ENCODE peak calls at places on chromosomes 11 and 22, in five cellular contexts. U is IMR-90; H is aorta; L is esophagus squamous epithelium; C is naive thymus-derived CD4-positive, alpha-beta T cell. J is an unnamed sample. For H3K36me3, the result is how much of the 10 kb centered on the place peaks cover.

GRCh38 chr11:69588270-69588669 is 52.7 kb upstream of the CCND1 start:
- DNase-seq in H (no peak), U (peak), L (no peak), C (no peak), J (peak)

GRCh38 chr11:117796456-117797428 is at the start of gene DSCAML1:
- DNase-seq in L (no peak), C (no peak), U (no peak), H (no peak), J (no peak)

GRCh38 chr22:23240639-23241389 is 60.5 kb downstream of the BCR start:
- DNase-seq in L (no peak), H (no peak), U (no peak), C (no peak), J (peak)

GRCh38 chr11:84588131-84588829 is 1038.9 kb downstream of the DLG2 start:
- DNase-seq in L (no peak), C (no peak), U (no peak), H (no peak), J (no peak)

GRCh38 chr11:118757881-118758399 is 33.0 kb downstream of the DDX6 start:
- DNase-seq in L (no peak), C (no peak), U (no peak), H (no peak), J (no peak)

GRCh38 chr11:79100093-79100704 is 340.6 kb downstream of the TENM4 start:
- DNase-seq in C (no peak), H (no peak), U (peak), L (no peak), J (peak)

GRCh38 chr22:50678218-50678650 is 5.6 kb downstream of the SHANK3 start:
- DNase-seq in U (no peak), L (no peak), C (no peak), H (peak), J (no peak)

GRCh38 chr11:118212131-118212725 is 12.6 kb downstream of the JAML start:
- DNase-seq in H (no peak), U (no peak), L (no peak), C (no peak), J (peak)

GRCh38 chr11:134587345-134587744 is 175.3 kb upstream of the B3GAT1 start:
- DNase-seq in C (no peak), U (no peak), H (peak), L (no peak), J (no peak)

GRCh38 chr11:118610220-118610772 is 2.9 kb downstream of the PHLDB1 start:
- DNase-seq in C (no peak), L (no peak), U (no peak), H (peak), J (no peak)

GRCh38 chr11:46278387-46279173 is 1.1 kb downstream of the CREB3L1 start:
- DNase-seq in H (peak), U (peak), C (peak), L (no peak), J (no peak)

GRCh38 chr11:62024975-62025374 is 57.5 kb upstream of the FTH1 start:
- DNase-seq in L (no peak), H (no peak), U (no peak), C (no peak), J (no peak)

GRCh38 chr11:101661559-101661958 is 77.8 kb upstream of the TRPC6 start:
- DNase-seq in L (no peak), U (no peak), H (no peak), C (no peak), J (no peak)

GRCh38 chr11:58741127-58741526 is 9.4 kb upstream of the GLYAT start:
- DNase-seq in U (no peak), H (no peak), L (no peak), C (no peak), J (no peak)

GRCh38 chr11:110029714-110030113 is 63.5 kb upstream of the ZC3H12C start:
- DNase-seq in L (no peak), H (no peak), U (no peak), C (no peak), J (no peak)

GRCh38 chr11:111236355-111236754 is 9.2 kb upstream of the POU2AF2 start:
- DNase-seq in C (no peak), L (no peak), H (no peak), U (peak), J (no peak)

GRCh38 chr11:26782220-26782619 is 60.4 kb upstream of the SLC5A12 start:
- DNase-seq in L (no peak), C (no peak), U (no peak), H (no peak), J (no peak)

GRCh38 chr11:76798656-76799055 is 15.5 kb downstream of the TSKU start:
- DNase-seq in U (no peak), H (no peak), L (no peak), C (no peak), J (no peak)

GRCh38 chr22:46726066-46726985 is 11.7 kb downstream of the CERK start:
- DNase-seq in L (no peak), C (no peak), H (no peak), U (no peak), J (no peak)

GRCh38 chr11:70506986-70507385 is 108.7 kb downstream of the CTTN start:
- DNase-seq in C (no peak), U (no peak), H (peak), L (no peak), J (no peak)

GRCh38 chr11:118530683-118531596 is at the start of gene TMEM25:
- DNase-seq in C (peak), L (no peak), H (peak), U (peak), J (peak)

GRCh38 chr22:39244496-39245129 is at the start of gene PDGFB:
- DNase-seq in H (no peak), L (no peak), U (no peak), C (no peak), J (no peak)
- H3K4me3 ChIP-seq in H (no peak), L (peak), U (peak), C (peak), J (peak)

DNA sequence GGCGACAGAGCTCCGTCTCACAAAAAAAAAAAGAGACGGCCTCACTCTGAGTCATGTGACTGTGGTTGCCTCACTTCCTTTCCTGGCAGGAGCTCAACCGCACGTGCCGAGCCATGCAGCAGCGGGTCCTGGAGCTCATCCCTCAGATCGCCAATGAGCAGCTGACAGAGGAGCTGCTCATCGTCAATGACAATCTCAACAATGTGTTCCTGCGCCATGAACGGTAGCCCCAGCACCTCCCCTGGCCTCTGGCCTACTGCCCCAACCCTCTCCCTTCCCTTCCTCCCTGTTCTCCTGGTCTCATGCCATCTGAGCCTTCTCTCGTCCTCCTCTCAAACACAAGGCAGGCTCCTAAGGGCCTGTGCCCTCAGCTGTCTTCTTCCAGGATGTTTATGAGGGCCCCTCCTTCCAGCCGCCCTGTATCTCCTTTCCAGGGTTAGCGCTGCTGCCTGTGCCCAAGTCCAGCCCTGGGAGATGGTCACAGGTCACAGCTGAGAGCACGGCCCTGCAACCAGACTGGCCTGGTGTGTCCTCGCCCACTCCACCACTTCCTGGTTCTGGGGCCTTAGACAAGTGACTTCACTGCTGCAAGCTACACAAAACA is 30.7 kb downstream of the TOM1 start:
- DNase-seq in C (peak), L (no peak), H (peak), U (peak), J (peak)
- H3K36me3 ChIP-seq in C (under half), L (under half), H (under half), U (half or more), J (under half)

GRCh38 chr11:30729187-30729713 is 143.1 kb upstream of the MPPED2 start:
- DNase-seq in U (no peak), H (no peak), C (no peak), L (no peak), J (no peak)

GRCh38 chr11:30735946-30736345 is 149.8 kb upstream of the MPPED2 start:
- DNase-seq in U (no peak), C (no peak), H (no peak), L (no peak), J (no peak)

GRCh38 chr11:30730011-30730410 is 143.9 kb upstream of the MPPED2 start:
- DNase-seq in C (no peak), H (no peak), L (no peak), U (no peak), J (no peak)

GRCh38 chr11:30733748-30734147 is 147.6 kb upstream of the MPPED2 start:
- DNase-seq in H (no peak), C (no peak), L (no peak), U (no peak), J (no peak)
- H3K4me3 ChIP-seq in H (no peak), C (no peak), L (no peak), U (no peak), J (no peak)

GRCh38 chr11:1194231-1194976 is 28.5 kb upstream of the MUC5B start:
- DNase-seq in C (no peak), H (peak), U (no peak), L (no peak), J (no peak)
- H3K36me3 ChIP-seq in C (under half), H (under half), U (under half), L (under half), J (under half)

GRCh38 chr11:122715883-122716282 is 60.4 kb downstream of the UBASH3B start:
- DNase-seq in U (no peak), H (no peak), L (no peak), C (no peak), J (no peak)

GRCh38 chr11:122720482-122720881 is 65.0 kb downstream of the UBASH3B start:
- DNase-seq in H (no peak), U (no peak), C (no peak), L (no peak), J (peak)

GRCh38 chr11:122714021-122714420 is 58.5 kb downstream of the UBASH3B start:
- DNase-seq in U (no peak), C (no peak), H (no peak), L (no peak), J (no peak)

GRCh38 chr11:122714484-122714883 is 59.0 kb downstream of the UBASH3B start:
- DNase-seq in C (no peak), U (no peak), H (no peak), L (no peak), J (no peak)

GRCh38 chr11:122717264-122717867 is 61.8 kb downstream of the UBASH3B start:
- DNase-seq in C (no peak), L (no peak), H (no peak), U (no peak), J (no peak)
- H3K4me3 ChIP-seq in C (no peak), L (no peak), H (no peak), U (no peak), J (no peak)